ENCODE peak calls at places on chromosomes 12 and 14, in four cellular contexts. U, A, J and T are unnamed samples.

GRCh38 chr12:104575442-104575841 is 118.7 kb downstream of the CHST11 start:
- DNase-seq in U (no peak), A (no peak), J (no peak), T (no peak)

GRCh38 chr12:63802012-63802608 is 22.4 kb downstream of the RXYLT1 start:
- DNase-seq in U (peak), A (peak), J (no peak), T (no peak)

GRCh38 chr14:100117647-100118376 is 41.6 kb downstream of the DEGS2 start:
- DNase-seq in U (no peak), A (no peak), J (no peak), T (no peak)

GRCh38 chr14:61536661-61537566 is 158.4 kb upstream of the HIF1A start:
- DNase-seq in U (no peak), A (no peak), J (no peak), T (no peak)

GRCh38 chr14:84482256-84483071 is 1047.5 kb upstream of the FLRT2 start:
- DNase-seq in U (peak), A (peak), J (peak), T (no peak)

GRCh38 chr12:84910549-84911241 is 1.9 kb downstream of the SLC6A15 start:
- DNase-seq in U (peak), A (peak), J (no peak), T (no peak)

GRCh38 chr14:99320105-99320572 is 48.1 kb upstream of the BCL11B start:
- DNase-seq in U (peak), A (peak), J (no peak), T (no peak)

GRCh38 chr12:61365001-61365400 is 895.2 kb upstream of the USP15 start:
- DNase-seq in U (no peak), A (no peak), J (no peak), T (no peak)

GRCh38 chr12:54306925-54307731 is 6.3 kb upstream of the NFE2 start:
- DNase-seq in U (peak), A (peak), J (no peak), T (no peak)

GRCh38 chr12:19402743-19403400 is 36.4 kb upstream of the AEBP2 start:
- DNase-seq in U (peak), A (peak), J (peak), T (no peak)

GRCh38 chr12:19074700-19075099 is 54.8 kb upstream of the PLEKHA5 start:
- DNase-seq in U (peak), A (no peak), J (no peak), T (no peak)

GRCh38 chr12:114685320-114685781 is 1.4 kb upstream of the TBX3 start:
- DNase-seq in U (no peak), A (no peak), J (no peak), T (no peak)

GRCh38 chr14:60311417-60311816 is 62.4 kb downstream of the PPM1A start:
- DNase-seq in U (peak), A (peak), J (no peak), T (peak)

GRCh38 chr12:19967486-19967885 is 400.9 kb upstream of the PDE3A start:
- DNase-seq in U (peak), A (peak), J (no peak), T (peak)

GRCh38 chr12:120361506-120362208 is 7.3 kb downstream of the MSI1 start:
- DNase-seq in U (peak), A (no peak), J (no peak), T (peak)

GRCh38 chr14:59424707-59425106 is 40.5 kb downstream of the GPR135 start:
- DNase-seq in U (peak), A (no peak), J (no peak), T (no peak)

GRCh38 chr14:100554082-100554677 is 33.0 kb downstream of the BEGAIN start:
- DNase-seq in U (peak), A (no peak), J (no peak), T (no peak)

GRCh38 chr14:71204231-71204630 is 297.0 kb downstream of the PCNX1 start:
- DNase-seq in U (no peak), A (no peak), J (no peak), T (no peak)

GRCh38 chr14:76371066-76371465 is 4.9 kb upstream of the ESRRB start:
- DNase-seq in U (no peak), A (no peak), J (no peak), T (no peak)

GRCh38 chr12:50351120-50352043 is 45.0 kb downstream of the FAM186A start:
- DNase-seq in U (peak), A (no peak), J (no peak), T (no peak)

GRCh38 chr14:61296707-61297502 is 15.8 kb upstream of the TMEM30B start:
- DNase-seq in U (peak), A (peak), J (no peak), T (peak)